ENCODE peak calls at places on chromosomes 5 and 9, in four cellular contexts. U, X, G and D are unnamed samples.

GRCh38 chr9:4927043-4927471 is 58.0 kb upstream of the JAK2 start:
- ATAC-seq in U (no peak), X (no peak), G (no peak), D (peak; percentile 83)

GRCh38 chr5:40386293-40386692 is 293.4 kb upstream of the PTGER4 start:
- ATAC-seq in U (peak; percentile 71), X (peak; percentile 73), G (no peak), D (peak; percentile 47)

GRCh38 chr5:79020861-79021561 is 35.9 kb upstream of the ARSB start:
- ATAC-seq in U (no peak), X (peak; percentile 63), G (peak; percentile 66), D (no peak)

GRCh38 chr5:180456792-180457191 is 37.4 kb upstream of the CNOT6 start:
- ATAC-seq in U (no peak), X (peak; percentile 7), G (no peak), D (no peak)

GRCh38 chr5:137666109-137666850 is 69.6 kb downstream of the KLHL3 start:
- ATAC-seq in U (peak; percentile 100), X (peak; percentile 100), G (peak; percentile 87), D (peak; percentile 99)

GRCh38 chr5:157378509-157378908 is 81.5 kb upstream of the NIPAL4 start:
- ATAC-seq in U (no peak), X (no peak), G (no peak), D (no peak)

GRCh38 chr5:125412051-125412560 is 665.7 kb upstream of the ZNF608 start:
- ATAC-seq in U (no peak), X (peak; percentile 75), G (no peak), D (no peak)

GRCh38 chr5:20050262-20050661 is 62.3 kb upstream of the CDH18 start:
- ATAC-seq in U (no peak), X (no peak), G (no peak), D (no peak)

GRCh38 chr9:38342096-38342495 is 50.4 kb upstream of the ALDH1B1 start:
- ATAC-seq in U (no peak), X (no peak), G (no peak), D (no peak)

GRCh38 chr5:156411957-156412356 is 85.0 kb downstream of the SGCD start:
- ATAC-seq in U (no peak), X (no peak), G (no peak), D (no peak)

GRCh38 chr5:14838396-14839319 is 32.9 kb downstream of the ANKH start:
- ATAC-seq in U (no peak), X (no peak), G (no peak), D (no peak)

GRCh38 chr5:34944460-34945047 is 15.2 kb downstream of the DNAJC21 start:
- ATAC-seq in U (no peak), X (no peak), G (no peak), D (no peak)